ENCODE peak calls at places on chromosome 5, in seven cellular contexts. G, X, S, H, T, R and A are unnamed samples.

GRCh38 chr5:168946363-168946762 is 354.6 kb downstream of the SLIT3 start:
- DNase-seq in G (no peak), X (peak; percentile 60), S (no peak), H (no peak), T (no peak), R (no peak), A (peak; percentile 15)

GRCh38 chr5:124065508-124065907 is 553.5 kb downstream of the CSNK1G3 start:
- DNase-seq in G (no peak), X (no peak), S (no peak), H (no peak), T (no peak), R (no peak), A (no peak)

GRCh38 chr5:79236364-79236969 is 536 bp downstream of the JMY start:
- DNase-seq in G (peak; percentile 20), X (no peak), S (no peak), H (peak; percentile 16), T (peak; percentile 24), R (peak; percentile 32), A (peak; percentile 40)

GRCh38 chr5:175513297-175513696 is 34.9 kb downstream of the SFXN1 start:
- DNase-seq in G (no peak), X (no peak), S (no peak), H (no peak), T (no peak), R (no peak), A (no peak)

GRCh38 chr5:180085837-180086236 is 14.3 kb upstream of the RNF130 start:
- DNase-seq in G (no peak), X (no peak), S (no peak), H (no peak), T (no peak), R (no peak), A (no peak)

GRCh38 chr5:150298701-150299451 is 3.8 kb downstream of the ARSI start:
- DNase-seq in G (no peak), X (no peak), S (peak; percentile 89), H (no peak), T (no peak), R (no peak), A (no peak)

GRCh38 chr5:23139338-23140171 is 286.4 kb upstream of the CDH12 start:
- DNase-seq in G (no peak), X (no peak), S (peak; percentile 4), H (no peak), T (no peak), R (no peak), A (no peak)

GRCh38 chr5:43121565-43122484 is 1.1 kb downstream of the ZNF131 start:
- DNase-seq in G (no peak), X (no peak), S (peak; percentile 57), H (no peak), T (no peak), R (no peak), A (peak; percentile 29)

GRCh38 chr5:88647901-88648300 is 235.1 kb downstream of the MEF2C start:
- DNase-seq in G (no peak), X (no peak), S (no peak), H (no peak), T (no peak), R (no peak), A (no peak)

GRCh38 chr5:113081091-113081490 is 104.5 kb downstream of the DCP2 start:
- DNase-seq in G (no peak), X (no peak), S (peak; percentile 22), H (no peak), T (no peak), R (no peak), A (no peak)

GRCh38 chr5:132962429-132962928 is 955 bp downstream of the AFF4 start:
- DNase-seq in G (no peak), X (no peak), S (peak; percentile 69), H (no peak), T (no peak), R (no peak), A (peak; percentile 39)

GRCh38 chr5:52804978-52805377 is 17.3 kb downstream of the ITGA1 start:
- DNase-seq in G (no peak), X (no peak), S (no peak), H (no peak), T (no peak), R (no peak), A (no peak)

GRCh38 chr5:89327621-89328020 is 444.6 kb upstream of the MEF2C start:
- DNase-seq in G (no peak), X (no peak), S (no peak), H (no peak), T (no peak), R (no peak), A (no peak)

GRCh38 chr5:64437496-64437895 is 68.3 kb upstream of the RGS7BP start:
- DNase-seq in G (no peak), X (no peak), S (peak; percentile 4), H (no peak), T (no peak), R (no peak), A (no peak)

GRCh38 chr5:178232124-178232919 is at the start of gene PHYKPL:
- DNase-seq in G (peak; percentile 72), X (peak; percentile 85), S (no peak), H (peak; percentile 55), T (peak; percentile 70), R (peak; percentile 59), A (peak; percentile 77)

GRCh38 chr5:180382926-180383325 is 29.8 kb upstream of the GFPT2 start:
- DNase-seq in G (no peak), X (no peak), S (no peak), H (no peak), T (no peak), R (no peak), A (no peak)

GRCh38 chr5:176784218-176785165 is 25.9 kb upstream of the UNC5A start:
- DNase-seq in G (no peak), X (no peak), S (peak; percentile 98), H (no peak), T (no peak), R (no peak), A (no peak)

GRCh38 chr5:173340451-173340850 is 12.2 kb upstream of the STC2 start:
- DNase-seq in G (no peak), X (no peak), S (no peak), H (no peak), T (no peak), R (no peak), A (no peak)

GRCh38 chr5:109196486-109196885 is 213.3 kb downstream of the PJA2 start:
- DNase-seq in G (no peak), X (no peak), S (peak; percentile 13), H (no peak), T (no peak), R (no peak), A (no peak)

GRCh38 chr5:143124593-143124992 is 278.9 kb downstream of the NR3C1 start:
- DNase-seq in G (no peak), X (no peak), S (no peak), H (no peak), T (no peak), R (no peak), A (peak; percentile 27)

GRCh38 chr5:1745806-1746370 is 53.7 kb downstream of the MRPL36 start:
- DNase-seq in G (no peak), X (peak; percentile 43), S (no peak), H (no peak), T (no peak), R (no peak), A (peak; percentile 6)

GRCh38 chr5:139294372-139295165 is 1.0 kb downstream of the MATR3 start:
- DNase-seq in G (peak; percentile 38), X (peak; percentile 88), S (peak; percentile 51), H (no peak), T (peak; percentile 66), R (peak; percentile 31), A (peak; percentile 68)

GRCh38 chr5:91311697-91312501 is 71.2 kb downstream of the ARRDC3 start:
- DNase-seq in G (peak; percentile 62), X (no peak), S (peak; percentile 100), H (peak; percentile 39), T (peak; percentile 71), R (no peak), A (peak; percentile 82)

GRCh38 chr5:79974896-79975295 is 16.2 kb downstream of the MTX3 start:
- DNase-seq in G (no peak), X (no peak), S (peak; percentile 53), H (no peak), T (no peak), R (no peak), A (no peak)

GRCh38 chr5:41843456-41844112 is 26.6 kb downstream of the OXCT1 start:
- DNase-seq in G (no peak), X (no peak), S (peak; percentile 59), H (no peak), T (peak; percentile 34), R (no peak), A (no peak)

GRCh38 chr5:109034276-109034675 is 286.6 kb downstream of the FER start:
- DNase-seq in G (no peak), X (no peak), S (peak; percentile 55), H (no peak), T (no peak), R (no peak), A (no peak)

GRCh38 chr5:159713254-159713653 is 203.0 kb upstream of the ADRA1B start:
- DNase-seq in G (no peak), X (no peak), S (no peak), H (no peak), T (no peak), R (no peak), A (no peak)

GRCh38 chr5:159873680-159874079 is 42.6 kb upstream of the ADRA1B start:
- DNase-seq in G (no peak), X (no peak), S (no peak), H (no peak), T (no peak), R (no peak), A (no peak)

GRCh38 chr5:166648736-166649135 is 1642.7 kb upstream of the WWC1 start:
- DNase-seq in G (no peak), X (no peak), S (no peak), H (no peak), T (no peak), R (no peak), A (no peak)